ENCODE peak calls at places on chromosome 21, in four cellular contexts. P is mammary epithelial cell, T is fibroblast of the aortic adventitia, Q is cardiac muscle cell. Z is an unnamed sample.

GRCh38 chr21:21196848-21197247 is 198.6 kb downstream of the NCAM2 start:
- DNase-seq in P (no peak), T (no peak), Q (no peak), Z (no peak)

GRCh38 chr21:35924714-35925301 is 135.5 kb downstream of the SETD4 start:
- DNase-seq in T (peak; percentile 54), Q (peak; percentile 69), P (peak; percentile 99), Z (peak; percentile 72)

GRCh38 chr21:40056031-40056430 is 188.8 kb downstream of the PCP4 start:
- DNase-seq in P (no peak), T (no peak), Q (no peak), Z (no peak)

GRCh38 chr21:23398726-23399125 is 2208.6 kb downstream of the MRPL39 start:
- DNase-seq in P (no peak), T (no peak), Q (no peak), Z (no peak)

GRCh38 chr21:37503848-37504467 is 137.4 kb downstream of the DYRK1A start:
- DNase-seq in P (no peak), Q (peak; percentile 69), T (peak; percentile 39), Z (peak; percentile 66)

GRCh38 chr21:15682977-15683376 is 46.8 kb upstream of the USP25 start:
- DNase-seq in P (peak; percentile 43), T (peak; percentile 71), Q (peak; percentile 58), Z (peak; percentile 65)

GRCh38 chr21:39979321-39979720 is 112.1 kb downstream of the PCP4 start:
- DNase-seq in Q (no peak), T (no peak), P (no peak), Z (no peak)

GRCh38 chr21:26715878-26716506 is 129.2 kb downstream of the ADAMTS1 start:
- DNase-seq in P (peak; percentile 42), T (peak; percentile 69), Q (peak; percentile 71), Z (peak; percentile 73)

GRCh38 chr21:37845535-37845934 is 70.7 kb downstream of the KCNJ6 start:
- DNase-seq in T (no peak), P (no peak), Q (no peak), Z (no peak)

GRCh38 chr21:20258542-20258941 is 739.7 kb upstream of the NCAM2 start:
- DNase-seq in P (no peak), T (no peak), Q (no peak), Z (no peak)

GRCh38 chr21:22056904-22057303 is 1058.7 kb downstream of the NCAM2 start:
- DNase-seq in Q (no peak), T (no peak), P (no peak), Z (no peak)

GRCh38 chr21:16863541-16863940 is 649.3 kb upstream of the CXADR start:
- DNase-seq in Q (no peak), T (no peak), P (no peak), Z (no peak)

GRCh38 chr21:36029309-36029708 is 31.0 kb downstream of the SETD4 start:
- DNase-seq in T (no peak), Q (no peak), P (no peak), Z (no peak)

GRCh38 chr21:16071082-16071481 is 341.3 kb downstream of the USP25 start:
- DNase-seq in T (peak; percentile 53), Q (peak; percentile 35), P (no peak), Z (peak; percentile 78)

GRCh38 chr21:41387824-41388223 is 26.0 kb downstream of the MX2 start:
- DNase-seq in P (no peak), Q (no peak), T (no peak), Z (no peak)

GRCh38 chr21:31354122-31354521 is 10.1 kb upstream of the TIAM1 start:
- DNase-seq in Q (no peak), P (peak; percentile 82), T (no peak), Z (peak; percentile 27)

GRCh38 chr21:41045534-41046268 is 122.3 kb upstream of the BACE2 start:
- DNase-seq in Q (no peak), P (no peak), T (no peak), Z (no peak)

GRCh38 chr21:26852422-26852821 is 7.2 kb upstream of the ADAMTS1 start:
- DNase-seq in Q (no peak), P (no peak), T (no peak), Z (no peak)

GRCh38 chr21:14056771-14057191 is 154.0 kb downstream of the LIPI start:
- DNase-seq in Q (no peak), P (no peak), T (no peak), Z (no peak)

GRCh38 chr21:36471254-36471723 is 8.6 kb downstream of the CLDN14 start:
- DNase-seq in T (peak; percentile 56), P (peak; percentile 34), Q (no peak), Z (peak; percentile 53)

GRCh38 chr21:29371464-29371863 is 72.7 kb downstream of the BACH1 start:
- DNase-seq in T (no peak), P (no peak), Q (no peak), Z (no peak)

GRCh38 chr21:27841084-27841483 is 874.2 kb upstream of the ADAMTS5 start:
- DNase-seq in P (no peak), T (no peak), Q (no peak), Z (no peak)

GRCh38 chr21:41622831-41623548 is 115.0 kb upstream of the TMPRSS2 start:
- DNase-seq in Q (no peak), T (no peak), P (no peak), Z (peak; percentile 71)

GRCh38 chr21:41431788-41432548 is 5.9 kb downstream of the MX1 start:
- DNase-seq in T (no peak), Q (no peak), P (no peak), Z (no peak)

GRCh38 chr21:28885853-28886177 is 106.9 kb downstream of the LTN1 start:
- DNase-seq in P (no peak), T (peak; percentile 63), Q (no peak), Z (peak; percentile 78)

GRCh38 chr21:31338892-31339368 is 5.1 kb downstream of the TIAM1 start:
- DNase-seq in Q (no peak), T (no peak), P (no peak), Z (no peak)

GRCh38 chr21:26966360-26966977 is 419 bp downstream of the ADAMTS5 start:
- DNase-seq in Q (peak; percentile 38), P (no peak), T (peak; percentile 28), Z (peak; percentile 73)

GRCh38 chr21:17512245-17513213 is at the start of gene CXADR:
- DNase-seq in Q (peak; percentile 54), T (no peak), P (peak; percentile 85), Z (peak; percentile 32)

GRCh38 chr21:41888749-41889376 is 9.7 kb upstream of the PRDM15 start:
- DNase-seq in P (no peak), Q (no peak), T (no peak), Z (no peak)

GRCh38 chr21:37763298-37763697 is 153.0 kb downstream of the KCNJ6 start:
- DNase-seq in P (no peak), T (no peak), Q (no peak), Z (no peak)

GRCh38 chr21:37032877-37033471 is 26.5 kb downstream of the RIPPLY3 start:
- DNase-seq in T (peak; percentile 61), P (peak; percentile 77), Q (peak; percentile 42), Z (peak; percentile 87)

GRCh38 chr21:36719614-36720013 is 20.7 kb downstream of the SIM2 start:
- DNase-seq in Q (no peak), P (no peak), T (no peak), Z (no peak)

GRCh38 chr21:15059397-15059796 is 5.4 kb downstream of the NRIP1 start:
- DNase-seq in P (no peak), Q (no peak), T (no peak), Z (no peak)

GRCh38 chr21:19913995-19914394 is 1084.2 kb upstream of the NCAM2 start:
- DNase-seq in T (no peak), P (no peak), Q (no peak), Z (no peak)

GRCh38 chr21:23111070-23111605 is 2112.9 kb downstream of the NCAM2 start:
- DNase-seq in Q (no peak), T (no peak), P (no peak), Z (no peak)

GRCh38 chr21:29436143-29436542 is 137.4 kb downstream of the BACH1 start:
- DNase-seq in Q (peak; percentile 86), P (no peak), T (peak; percentile 67), Z (no peak)

GRCh38 chr21:40335689-40336088 is 468.5 kb downstream of the PCP4 start:
- DNase-seq in Q (no peak), P (no peak), T (no peak), Z (no peak)

GRCh38 chr21:7952648-7953047 is 2568.7 kb upstream of the TPTE start:
- DNase-seq in T (no peak), Q (no peak), P (no peak), Z (no peak)

GRCh38 chr21:25457411-25457810 is 149.9 kb downstream of the MRPL39 start:
- DNase-seq in P (peak; percentile 66), T (peak; percentile 72), Q (peak; percentile 52), Z (peak; percentile 56)
- H3K4me3 ChIP-seq in P (no peak overlapping the region), T (peak overlapping the region; percentile 9), Q (no peak overlapping the region), Z (peak overlapping the region; percentile 23)

DNA sequence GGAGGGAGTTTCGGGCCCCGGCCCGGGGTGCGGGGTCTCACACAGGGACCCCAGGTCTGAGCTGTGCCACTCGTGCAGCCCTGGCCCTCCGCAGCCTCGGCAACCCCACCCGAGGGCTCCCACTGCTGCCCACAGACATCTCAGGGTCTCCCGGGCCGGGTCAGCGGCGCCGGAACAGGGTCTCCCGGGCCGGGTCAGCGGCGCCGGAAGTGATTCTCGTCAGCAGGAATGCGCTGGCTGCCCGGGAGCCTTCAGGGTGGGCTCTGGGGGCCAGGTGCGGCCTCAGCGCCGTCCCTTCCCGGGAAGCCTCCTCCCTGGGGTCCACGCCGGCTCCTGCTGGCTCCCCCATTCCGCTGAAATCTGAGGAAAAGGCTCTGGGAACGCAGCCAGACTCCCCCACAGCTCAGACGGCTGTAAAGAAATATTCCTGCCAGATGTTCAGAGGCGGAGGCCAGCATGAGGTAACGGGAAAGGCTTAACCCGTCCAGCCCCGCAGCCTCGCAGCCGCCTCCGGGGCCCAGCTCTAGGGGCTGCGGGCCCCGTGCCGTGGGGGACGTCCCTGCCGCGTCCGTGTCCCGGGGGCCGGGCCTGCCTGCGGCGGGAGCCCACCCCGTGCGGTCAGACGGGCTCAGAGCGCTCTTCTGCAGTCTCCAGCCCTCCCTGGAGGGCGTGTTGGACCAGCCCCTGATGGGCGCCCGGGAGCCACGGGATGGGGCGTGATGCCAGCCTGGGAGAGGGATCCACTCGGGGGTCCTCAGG is 8.7 kb upstream of the COL6A1 start:
- DNase-seq in T (peak; percentile 95), Q (peak; percentile 97), P (no peak), Z (peak; percentile 92)
- H3K4me3 ChIP-seq in T (peak overlapping the region; percentile 59), Q (no peak overlapping the region), P (peak overlapping the region; percentile 17), Z (peak overlapping the region; percentile 56)

GRCh38 chr21:38913120-38913975 is 107.6 kb downstream of the ETS2 start:
- DNase-seq in Q (peak; percentile 84), P (peak; percentile 87), T (peak; percentile 77), Z (peak; percentile 84)
- H3K4me3 ChIP-seq in Q (no peak overlapping the region), P (no peak overlapping the region), T (peak overlapping the region; percentile 32), Z (peak overlapping the region; percentile 46)

GRCh38 chr21:45439171-45439872 is 34.4 kb downstream of the COL18A1 start:
- DNase-seq in P (peak; percentile 59), T (peak; percentile 92), Q (peak; percentile 94), Z (peak; percentile 86)
- H3K4me3 ChIP-seq in P (peak overlapping the region; percentile 20), T (peak overlapping the region; percentile 40), Q (no peak overlapping the region), Z (peak overlapping the region; percentile 72)

DNA sequence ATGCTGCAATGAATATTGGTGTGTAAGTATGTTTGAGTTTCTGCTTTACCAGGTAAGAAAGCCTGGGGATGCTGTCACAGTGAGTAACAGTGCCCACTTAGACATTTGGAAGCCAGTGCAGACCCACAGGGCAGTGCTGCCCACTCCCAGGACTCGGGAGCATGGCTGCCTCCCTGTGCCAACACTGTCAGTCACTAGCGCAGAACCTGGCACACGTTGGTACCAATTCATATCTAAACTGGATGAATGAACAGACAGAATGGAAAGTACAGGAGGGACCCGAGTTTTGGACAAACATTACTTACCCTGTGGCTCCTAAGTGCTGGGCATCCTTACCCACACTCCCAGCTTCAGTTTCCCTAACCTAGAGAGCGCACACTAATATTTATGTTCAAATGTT is 1.6 kb upstream of the EVA1C start:
- DNase-seq in T (no peak), Q (no peak), P (no peak), Z (no peak)
- H3K4me3 ChIP-seq in T (no peak overlapping the region), Q (no peak overlapping the region), P (peak overlapping the region; percentile 80), Z (peak overlapping the region; percentile 79)

Z was measured in GM23248.